ENCODE peak calls at places on chromosome 14, in nine cellular contexts. Q is OCI-LY7, T is GM23248, L is HCT116, H is MM.1S, M is GM23338, V is SK-N-SH, D is neural progenitor cell, S is hepatocyte. C is an unnamed sample.

GRCh38 chr14:66105819-66106218 is 380.4 kb upstream of the CCDC196 start:
- DNase-seq in Q (no peak), T (peak), L (no peak), H (no peak), M (no peak), V (no peak), D (no peak), S (no peak), C (peak)

GRCh38 chr14:85010186-85010585 is 519.8 kb upstream of the FLRT2 start:
- DNase-seq in Q (no peak), T (no peak), L (no peak), H (no peak), M (no peak), V (no peak), D (no peak), S (no peak), C (no peak)

GRCh38 chr14:81506512-81506911 is 27.1 kb downstream of the SEL1L start:
- DNase-seq in Q (no peak), T (no peak), L (no peak), H (no peak), M (no peak), V (no peak), D (no peak), S (peak), C (no peak)

GRCh38 chr14:103140316-103141109 is 17.3 kb downstream of the TNFAIP2 start:
- DNase-seq in Q (peak), T (no peak), L (no peak), H (peak), M (no peak), V (no peak), D (no peak), S (no peak), C (no peak)

GRCh38 chr14:99212646-99213045 is 59.4 kb downstream of the BCL11B start:
- DNase-seq in Q (no peak), T (no peak), L (no peak), H (no peak), M (no peak), V (no peak), D (no peak), S (no peak), C (no peak)

GRCh38 chr14:94681300-94682060 is 69.3 kb downstream of the SERPINA3 start:
- DNase-seq in Q (peak), T (peak), L (peak), H (peak), M (peak), V (peak), D (peak), S (peak), C (peak)

GRCh38 chr14:59918824-59919581 is 941 bp upstream of the LRRC9 start:
- DNase-seq in Q (peak), T (peak), L (peak), H (no peak), M (peak), V (peak), D (peak), S (peak), C (peak)

GRCh38 chr14:84343637-84344036 is 1186.3 kb upstream of the FLRT2 start:
- DNase-seq in Q (no peak), T (no peak), L (no peak), H (no peak), M (no peak), V (no peak), D (no peak), S (peak), C (no peak)

GRCh38 chr14:76997257-76997970 is 31.1 kb downstream of the IRF2BPL start:
- DNase-seq in Q (no peak), T (peak), L (no peak), H (no peak), M (no peak), V (no peak), D (peak), S (no peak), C (peak)

GRCh38 chr14:38138581-38139138 is 69.0 kb upstream of the SSTR1 start:
- DNase-seq in Q (no peak), T (peak), L (no peak), H (no peak), M (no peak), V (no peak), D (no peak), S (no peak), C (peak)

GRCh38 chr14:65242732-65243134 is 140.4 kb upstream of the MAX start:
- DNase-seq in Q (no peak), T (no peak), L (no peak), H (no peak), M (no peak), V (no peak), D (no peak), S (peak), C (peak)

GRCh38 chr14:54976316-54976715 is 50.6 kb downstream of the WDHD1 start:
- DNase-seq in Q (no peak), T (peak), L (no peak), H (no peak), M (no peak), V (no peak), D (no peak), S (no peak), C (peak)

GRCh38 chr14:93999573-93999972 is 2.5 kb downstream of the CCDC197 start:
- DNase-seq in Q (no peak), T (no peak), L (no peak), H (no peak), M (peak), V (no peak), D (no peak), S (no peak), C (no peak)

GRCh38 chr14:20446889-20447288 is 7.7 kb downstream of the OSGEP start:
- DNase-seq in Q (no peak), T (no peak), L (no peak), H (no peak), M (no peak), V (no peak), D (no peak), S (no peak), C (no peak)

DNA sequence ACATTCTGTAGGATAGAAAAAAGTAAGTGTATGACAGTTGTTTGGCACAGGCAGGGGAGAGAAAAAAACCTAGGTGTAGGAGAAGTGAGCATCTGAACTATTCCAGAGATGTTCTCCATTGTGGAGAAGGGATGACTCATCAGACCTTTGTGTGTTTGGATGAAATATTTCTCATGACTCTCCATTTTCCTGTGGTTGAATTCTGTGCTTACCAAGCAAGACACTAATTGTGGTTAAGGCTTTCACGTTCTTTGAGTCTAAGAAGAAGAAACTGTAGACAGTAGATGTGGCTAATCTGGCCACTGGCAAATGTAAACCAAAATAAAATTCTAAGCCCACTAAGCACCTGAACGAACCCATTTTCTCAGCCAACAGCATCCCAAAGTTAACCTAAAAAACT is 107.9 kb upstream of the GZMB start:
- DNase-seq in Q (no peak), T (peak), L (no peak), H (no peak), M (no peak), V (no peak), D (no peak), S (no peak), C (no peak)
- TF ChIP-seq EZH2phosphoT487 in Q (no peak), T (no peak), L (no peak), H (no peak), M (no peak), V (no peak), D (no peak), S (no peak), C (no peak)

GRCh38 chr14:101774006-101774755 is 12.7 kb downstream of the PPP2R5C start:
- DNase-seq in Q (peak), T (no peak), L (no peak), H (peak), M (no peak), V (no peak), D (no peak), S (no peak), C (no peak)
- TF ChIP-seq EZH2phosphoT487 in Q (no peak), T (no peak), L (no peak), H (no peak), M (no peak), V (no peak), D (no peak), S (no peak), C (no peak)

GRCh38 chr14:26444745-26445144 is 153.1 kb downstream of the NOVA1 start:
- DNase-seq in Q (no peak), T (peak), L (no peak), H (peak), M (peak), V (no peak), D (peak), S (peak), C (peak)
- TF ChIP-seq EZH2phosphoT487 in Q (no peak), T (no peak), L (no peak), H (no peak), M (no peak), V (no peak), D (no peak), S (no peak), C (no peak)

GRCh38 chr14:90204516-90204915 is 51.8 kb upstream of the PSMC1 start:
- DNase-seq in Q (no peak), T (no peak), L (no peak), H (no peak), M (no peak), V (no peak), D (no peak), S (no peak), C (no peak)
- TF ChIP-seq EZH2phosphoT487 in Q (no peak), T (no peak), L (no peak), H (no peak), M (no peak), V (no peak), D (no peak), S (no peak), C (no peak)

GRCh38 chr14:74614508-74615495 is 2.8 kb upstream of the LTBP2 start:
- DNase-seq in Q (no peak), T (peak), L (no peak), H (no peak), M (no peak), V (no peak), D (no peak), S (no peak), C (peak)
- TF ChIP-seq EZH2phosphoT487 in Q (no peak), T (no peak), L (no peak), H (no peak), M (no peak), V (no peak), D (no peak), S (no peak), C (no peak)

C was measured in PC-3.